ENCODE peak calls at places on chromosomes 4 and X, in eight cellular contexts. Q is stimulated activated naive B cell treated with anti-CD40 and anti-IgM and Interleukin-4, amounts not matched to agents 10 μg/mL and 1 μg/mL and 100 μg/mL, for 72 hours; P is hippocampal formation; G is GM12892; N is activated CD8-positive, alpha-beta memory T cell treated with anti-CD3 and anti-CD28 coated beads for 24 hours; M is left lung; R is left ventricle myocardium inferior; K is NCI-H1105. T is an unnamed sample.

GRCh38 chr4:186728631-186729271 is 5.1 kb upstream of the FAT1 start:
- DNase-seq in Q (no peak), P (no peak), G (no peak), N (no peak), M (no peak), R (no peak), K (no peak), T (no peak)

GRCh38 chr4:173793937-173794510 is 264.0 kb upstream of the HAND2 start:
- DNase-seq in Q (no peak), P (no peak), G (no peak), N (no peak), M (no peak), R (no peak), K (no peak), T (no peak)

GRCh38 chr4:113971706-113972360 is 7.6 kb downstream of the ARSJ start:
- DNase-seq in Q (no peak), P (no peak), G (no peak), N (no peak), M (no peak), R (no peak), K (no peak), T (no peak)

GRCh38 chr4:18882468-18882867 is 860.9 kb upstream of the LCORL start:
- DNase-seq in Q (no peak), P (no peak), G (no peak), N (no peak), M (no peak), R (no peak), K (no peak), T (no peak)

GRCh38 chrX:43882294-43882681 is at the start of gene MAOB:
- DNase-seq in Q (no peak), P (no peak), G (peak), N (no peak), M (peak), R (peak), K (no peak), T (no peak)

GRCh38 chr4:139175647-139176298 is 1.2 kb downstream of the ELF2 start:
- DNase-seq in Q (peak), P (peak), G (no peak), N (peak), M (no peak), R (no peak), K (no peak), T (no peak)

GRCh38 chr4:151163855-151164254 is 64.4 kb downstream of the RPS3A start:
- DNase-seq in Q (no peak), P (no peak), G (no peak), N (no peak), M (no peak), R (no peak), K (no peak), T (no peak)

GRCh38 chr4:87806520-87806919 is 7.2 kb downstream of the IBSP start:
- DNase-seq in Q (no peak), P (no peak), G (no peak), N (no peak), M (no peak), R (no peak), K (no peak), T (no peak)

GRCh38 chr4:145097821-145098674 is at the start of the genes ABCE1 and ANAPC10:
- DNase-seq in Q (peak), P (peak), G (peak), N (peak), M (peak), R (peak), K (peak), T (peak)

GRCh38 chr4:76210502-76210901 is 3.1 kb downstream of the SCARB2 start:
- DNase-seq in Q (no peak), P (no peak), G (no peak), N (no peak), M (no peak), R (no peak), K (no peak), T (no peak)

GRCh38 chr4:26410385-26411293 is 79.6 kb downstream of the CCKAR start:
- DNase-seq in Q (peak), P (peak), G (no peak), N (no peak), M (no peak), R (no peak), K (no peak), T (peak)

GRCh38 chr4:149029056-149029651 is 586.9 kb upstream of the NR3C2 start:
- DNase-seq in Q (no peak), P (no peak), G (no peak), N (no peak), M (no peak), R (no peak), K (no peak), T (no peak)

GRCh38 chr4:6263541-6264540 is 5.8 kb upstream of the WFS1 start:
- DNase-seq in Q (no peak), P (no peak), G (no peak), N (no peak), M (peak), R (no peak), K (no peak), T (no peak)

GRCh38 chr4:185721949-185722316 is 90.1 kb downstream of the SORBS2 start:
- DNase-seq in Q (no peak), P (no peak), G (no peak), N (no peak), M (no peak), R (no peak), K (no peak), T (no peak)

GRCh38 chrX:37912286-37912685 is 64.9 kb upstream of the DYNLT3 start:
- DNase-seq in Q (no peak), P (no peak), G (no peak), N (no peak), M (no peak), R (no peak), K (no peak), T (no peak)

GRCh38 chr4:159206427-159206871 is 103.6 kb downstream of the RAPGEF2 start:
- DNase-seq in Q (peak), P (no peak), G (peak), N (peak), M (no peak), R (no peak), K (no peak), T (no peak)

GRCh38 chr4:75696036-75696435 is 22.8 kb upstream of the G3BP2 start:
- DNase-seq in Q (peak), P (no peak), G (no peak), N (peak), M (no peak), R (no peak), K (no peak), T (no peak)

GRCh38 chrX:150975655-150976390 is 7.3 kb upstream of the HMGB3 start:
- DNase-seq in Q (no peak), P (no peak), G (no peak), N (no peak), M (no peak), R (no peak), K (no peak), T (no peak)

GRCh38 chrX:773292-774025 is 142.9 kb downstream of the SHOX start:
- DNase-seq in Q (no peak), P (no peak), G (no peak), N (peak), M (no peak), R (no peak), K (no peak), T (no peak)

GRCh38 chr4:140595065-140595464 is 26.3 kb upstream of the UCP1 start:
- DNase-seq in Q (no peak), P (no peak), G (no peak), N (no peak), M (no peak), R (no peak), K (no peak), T (no peak)

GRCh38 chr4:145043306-145043705 is 54.7 kb downstream of the ANAPC10 start:
- DNase-seq in Q (no peak), P (no peak), G (no peak), N (no peak), M (no peak), R (no peak), K (no peak), T (no peak)

GRCh38 chrX:101691823-101692222 is 32.2 kb upstream of the ARMCX2 start:
- DNase-seq in Q (no peak), P (no peak), G (no peak), N (no peak), M (no peak), R (no peak), K (no peak), T (no peak)

GRCh38 chr4:86497131-86497530 is 97.0 kb upstream of the PTPN13 start:
- DNase-seq in Q (no peak), P (no peak), G (no peak), N (no peak), M (no peak), R (no peak), K (no peak), T (no peak)

GRCh38 chr4:182929296-182929695 is 12.1 kb upstream of the DCTD start:
- DNase-seq in Q (no peak), P (no peak), G (no peak), N (no peak), M (no peak), R (no peak), K (no peak), T (no peak)

GRCh38 chr4:115108850-115109249 is 4.6 kb downstream of the NDST4 start:
- DNase-seq in Q (no peak), P (no peak), G (no peak), N (no peak), M (no peak), R (no peak), K (no peak), T (no peak)

GRCh38 chrX:24760601-24761000 is 66.9 kb downstream of the POLA1 start:
- DNase-seq in Q (no peak), P (no peak), G (no peak), N (no peak), M (no peak), R (no peak), K (no peak), T (no peak)

GRCh38 chr4:132344924-132345828 is 803.9 kb upstream of the PCDH10 start:
- DNase-seq in Q (no peak), P (no peak), G (no peak), N (no peak), M (no peak), R (no peak), K (no peak), T (no peak)

GRCh38 chr4:4671774-4672349 is 130.0 kb upstream of the STX18 start:
- DNase-seq in Q (no peak), P (no peak), G (no peak), N (no peak), M (no peak), R (no peak), K (no peak), T (no peak)

GRCh38 chr4:168151313-168151712 is 59.0 kb downstream of the ANXA10 start:
- DNase-seq in Q (no peak), P (no peak), G (no peak), N (no peak), M (no peak), R (no peak), K (no peak), T (no peak)

GRCh38 chr4:48173055-48173991 is 39.3 kb upstream of the TXK start:
- DNase-seq in Q (peak), P (peak), G (no peak), N (no peak), M (no peak), R (no peak), K (no peak), T (peak)